ENCODE peak calls at places on chromosomes 16 and 17, in six cellular contexts. U is Calu3, A is cardiac muscle cell, Y is HL-60, N is cardiac fibroblast, R is fibroblast of lung. M is an unnamed sample.

GRCh38 chr17:27224526-27225315 is 69.2 kb upstream of the WSB1 start:
- DNase-seq in R (peak), A (no peak), U (no peak), N (no peak), Y (no peak), M (no peak)

GRCh38 chr17:42329025-42329976 is 41.0 kb downstream of the STAT5A start:
- DNase-seq in U (peak), N (peak), A (peak), Y (no peak), R (peak), M (no peak)

GRCh38 chr16:67039260-67040020 is 10.5 kb downstream of the CBFB start:
- DNase-seq in N (no peak), U (no peak), R (peak), Y (no peak), A (no peak), M (no peak)

GRCh38 chr16:2246301-2246885 is 5.0 kb downstream of the ECI1 start:
- DNase-seq in R (no peak), Y (no peak), N (no peak), U (no peak), A (no peak), M (no peak)

GRCh38 chr16:87351320-87351698 is 32.3 kb downstream of the FBXO31 start:
- DNase-seq in Y (no peak), R (no peak), A (no peak), U (no peak), N (no peak), M (no peak)

GRCh38 chr17:70905796-70906195 is 736.5 kb downstream of the KCNJ2 start:
- DNase-seq in Y (peak), A (peak), R (peak), U (peak), N (peak), M (no peak)

GRCh38 chr16:25158401-25158800 is 46.9 kb downstream of the LCMT1 start:
- DNase-seq in U (no peak), N (peak), R (no peak), Y (no peak), A (peak), M (no peak)

GRCh38 chr16:15457958-15458357 is 23.6 kb downstream of the BMERB1 start:
- DNase-seq in N (no peak), U (no peak), A (no peak), Y (no peak), R (no peak), M (no peak)

GRCh38 chr16:4369006-4369766 is 2.5 kb upstream of the VASN start:
- DNase-seq in N (no peak), A (no peak), Y (no peak), R (no peak), U (peak), M (peak)

GRCh38 chr17:27559506-27559931 is 71.5 kb upstream of the LGALS9 start:
- DNase-seq in N (peak), R (peak), Y (no peak), A (peak), U (no peak), M (no peak)

GRCh38 chr17:80192268-80192667 is 22.4 kb downstream of the CARD14 start:
- DNase-seq in A (peak), U (no peak), Y (no peak), N (peak), R (no peak), M (peak)

GRCh38 chr17:21072623-21073278 is 29.9 kb upstream of the USP22 start:
- DNase-seq in N (no peak), A (no peak), Y (no peak), U (no peak), R (no peak), M (no peak)

GRCh38 chr17:8126306-8127066 is 2.6 kb upstream of the HES7 start:
- DNase-seq in R (peak), U (peak), Y (no peak), A (no peak), N (peak), M (peak)

GRCh38 chr17:44906010-44906646 is 6.9 kb upstream of the EFTUD2 start:
- DNase-seq in A (peak), N (peak), R (peak), Y (peak), U (no peak), M (no peak)

GRCh38 chr16:57640185-57640584 is 11.8 kb downstream of the ADGRG1 start:
- DNase-seq in A (no peak), R (no peak), N (no peak), U (no peak), Y (no peak), M (no peak)

GRCh38 chr16:84359326-84359725 is 9.0 kb upstream of the ATP2C2 start:
- DNase-seq in U (no peak), A (no peak), Y (no peak), N (no peak), R (no peak), M (no peak)

GRCh38 chr16:79658301-79659001 is 57.9 kb upstream of the MAF start:
- DNase-seq in Y (no peak), U (peak), R (peak), N (peak), A (peak), M (no peak)

GRCh38 chr17:12128946-12129345 is 108.3 kb downstream of the MAP2K4 start:
- DNase-seq in N (no peak), Y (no peak), R (no peak), A (no peak), U (no peak), M (peak)

GRCh38 chr16:90011908-90012501 is 7.3 kb downstream of the DBNDD1 start:
- DNase-seq in R (no peak), N (no peak), A (no peak), Y (no peak), U (no peak), M (no peak)

GRCh38 chr17:28684963-28685362 is 23.0 kb downstream of the SUPT6H start:
- DNase-seq in U (no peak), N (peak), A (peak), Y (no peak), R (peak), M (peak)

GRCh38 chr17:32588982-32589381 is 102.2 kb downstream of the CDK5R1 start:
- DNase-seq in A (no peak), U (peak), N (no peak), R (no peak), Y (no peak), M (no peak)

GRCh38 chr17:2798679-2799078 is 2.4 kb downstream of the RAP1GAP2 start:
- DNase-seq in R (no peak), A (no peak), N (no peak), U (no peak), Y (no peak), M (no peak)

GRCh38 chr17:64118452-64118979 is 11.4 kb downstream of the ERN1 start:
- DNase-seq in U (no peak), Y (peak), N (peak), R (peak), A (peak), M (no peak)

GRCh38 chr17:29742210-29742513 is 119.5 kb upstream of the CORO6 start:
- DNase-seq in A (no peak), R (no peak), Y (no peak), N (no peak), U (no peak), M (no peak)

GRCh38 chr17:17738901-17739300 is 57.6 kb downstream of the RAI1 start:
- DNase-seq in Y (no peak), R (no peak), N (peak), A (no peak), U (no peak), M (no peak)

GRCh38 chr17:76633628-76634328 is 9.8 kb downstream of the ST6GALNAC1 start:
- DNase-seq in U (no peak), R (no peak), N (no peak), Y (no peak), A (no peak), M (no peak)

GRCh38 chr17:6070280-6070894 is at the start of gene WSCD1:
- DNase-seq in N (no peak), A (no peak), R (no peak), U (peak), Y (no peak), M (no peak)

GRCh38 chr16:89581861-89582563 is 6.5 kb downstream of the CPNE7 start:
- DNase-seq in Y (no peak), R (peak), A (peak), U (peak), N (peak), M (peak)

DNA sequence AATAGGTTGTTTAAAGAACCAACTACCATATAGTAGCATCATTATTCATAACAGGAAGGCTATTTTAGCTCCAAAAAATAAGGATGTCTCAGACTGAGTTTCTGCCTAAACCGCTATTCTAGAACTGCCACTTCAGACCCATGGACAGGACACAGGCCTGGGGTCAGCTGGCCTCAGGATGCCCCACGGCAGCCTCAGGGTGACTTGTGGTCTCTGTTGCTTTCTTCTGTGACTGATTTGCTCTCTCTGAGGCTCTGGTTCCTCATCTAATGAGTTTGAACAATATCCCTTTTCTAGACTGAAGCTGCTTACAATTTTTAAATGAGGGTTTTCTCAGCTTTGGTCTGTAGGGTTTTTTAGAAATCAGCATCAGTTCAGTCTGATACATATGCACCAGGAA is 31.8 kb upstream of the IRF8 start:
- DNase-seq in A (no peak), Y (no peak), N (no peak), R (no peak), U (no peak), M (no peak)
- TF ChIP-seq CTCF in A (no peak), Y (no peak), N (no peak), R (no peak), U (no peak), M (no peak)

GRCh38 chr17:30823425-30823824 is 1.1 kb downstream of the CRLF3 start:
- DNase-seq in R (no peak), Y (no peak), N (no peak), U (no peak), A (no peak), M (no peak)

GRCh38 chr17:30819941-30820705 is 4.4 kb downstream of the CRLF3 start:
- DNase-seq in U (no peak), A (peak), N (peak), Y (peak), R (no peak), M (no peak)

GRCh38 chr17:30824002-30824355 is 513 bp downstream of the CRLF3 start:
- DNase-seq in N (no peak), U (no peak), Y (no peak), R (no peak), A (no peak), M (no peak)

GRCh38 chr17:30824356-30825145 is at the start of gene CRLF3:
- DNase-seq in U (peak), N (peak), Y (peak), A (peak), R (peak), M (peak)

DNA sequence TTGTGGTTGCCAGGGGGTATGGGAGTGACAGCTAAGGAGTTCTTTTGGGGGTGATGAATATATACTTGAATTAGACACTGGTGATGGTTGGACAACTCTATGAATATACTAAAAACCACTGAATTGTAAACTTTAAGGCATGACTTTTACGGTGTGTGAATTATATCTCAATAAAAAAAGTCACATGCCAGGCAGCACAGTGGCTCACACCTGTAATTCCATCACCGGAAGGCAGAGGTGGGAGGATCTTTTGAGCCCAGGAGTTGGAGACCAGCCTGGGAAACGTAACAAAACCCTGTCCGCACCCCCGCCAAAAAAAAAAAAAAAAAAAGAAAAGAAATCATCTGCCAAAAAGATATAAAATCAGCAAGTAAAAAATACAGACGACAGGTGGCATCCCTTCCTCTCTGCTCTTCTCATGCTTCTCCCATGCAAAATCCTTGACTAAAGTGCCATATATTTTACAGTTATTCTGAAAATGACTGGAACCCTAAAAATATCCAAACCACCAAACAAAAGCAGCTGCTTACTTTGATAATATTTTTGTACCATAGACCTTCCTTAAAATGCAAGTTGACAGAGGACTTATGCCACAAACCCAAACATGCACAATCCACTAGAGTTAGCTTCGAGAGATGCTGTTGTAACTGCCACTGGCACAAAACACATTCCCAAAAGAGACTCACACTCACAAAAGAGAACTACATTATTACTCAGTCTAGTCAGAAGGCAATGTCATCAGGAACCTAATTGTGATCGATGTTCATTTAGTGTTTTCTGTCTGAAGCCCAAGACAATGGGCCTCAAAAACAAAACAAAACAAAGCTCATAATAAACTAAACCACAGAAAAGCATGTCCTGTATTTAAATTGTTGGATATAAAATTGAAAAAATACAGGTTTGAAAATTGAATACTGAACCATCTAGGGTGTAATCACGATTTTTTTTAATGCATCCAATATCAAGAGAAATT is 2.5 kb downstream of the CRLF3 start:
- DNase-seq in R (no peak), A (no peak), N (no peak), Y (no peak), U (no peak), M (peak)
- TF ChIP-seq CTCF in R (no peak), A (no peak), N (no peak), Y (no peak), U (no peak), M (peak)

GRCh38 chr17:83174859-83175550 is 95.6 kb downstream of the METRNL start:
- DNase-seq in A (no peak), N (no peak), Y (no peak), U (no peak), R (no peak), M (no peak)
- TF ChIP-seq CTCF in A (peak), N (no peak), Y (no peak), U (no peak), R (no peak), M (peak)

GRCh38 chr17:60971515-60972369 is 294.1 kb downstream of the BCAS3 start:
- DNase-seq in U (peak), N (peak), R (peak), Y (peak), A (peak), M (peak)
- TF ChIP-seq CTCF in U (peak), N (peak), R (peak), Y (peak), A (peak), M (peak)

GRCh38 chr17:74180336-74180735 is 23.1 kb upstream of the RPL38 start:
- DNase-seq in N (no peak), Y (no peak), R (no peak), U (no peak), A (no peak), M (no peak)

GRCh38 chr17:74179576-74179975 is 23.9 kb upstream of the RPL38 start:
- DNase-seq in N (no peak), R (no peak), A (no peak), U (no peak), Y (no peak), M (no peak)

GRCh38 chr17:74181341-74181740 is 22.1 kb upstream of the RPL38 start:
- DNase-seq in A (no peak), Y (no peak), U (no peak), R (no peak), N (no peak), M (no peak)

GRCh38 chr17:74176546-74177001 is 26.9 kb upstream of the RPL38 start:
- DNase-seq in Y (peak), R (peak), U (peak), A (peak), N (peak), M (no peak)

DNA sequence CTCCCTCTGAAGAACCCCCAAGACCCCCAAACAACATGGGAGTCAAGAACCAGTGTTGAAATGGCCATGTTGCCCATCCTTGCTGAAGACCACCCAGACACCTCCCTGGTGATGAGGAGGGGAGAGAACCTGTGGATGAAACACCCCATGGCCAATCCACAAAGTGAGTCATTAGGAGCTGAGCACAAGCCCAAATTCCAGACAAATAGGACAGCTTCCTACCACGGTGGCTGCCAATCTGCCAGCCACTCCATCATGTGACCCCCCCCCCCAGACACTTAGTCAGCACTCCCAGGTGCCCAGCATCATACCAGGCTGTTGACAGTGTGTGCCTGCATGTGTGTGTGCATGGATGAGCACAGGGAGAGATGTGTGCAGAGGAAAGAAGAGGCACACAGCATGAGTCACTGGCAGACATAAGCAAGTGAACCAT is 26.4 kb upstream of the RPL38 start:
- DNase-seq in U (no peak), A (no peak), N (no peak), R (peak), Y (no peak), M (no peak)
- TF ChIP-seq CTCF in U (no peak), A (no peak), N (no peak), R (no peak), Y (no peak), M (no peak)

M was measured in LNCaP clone FGC.